ENCODE peak calls at places on chromosomes 2 and 18, in six cellular contexts. Q is IMR-90, E is neuronal stem cell, R is trophoblast cell, F is H1, O is H9. V is an unnamed sample.
A peak's percentile ranks its signal among the peaks of the same experiment; 100 is the strongest.

GRCh38 chr18:9082763-9083510 is 19.6 kb upstream of the NDUFV2 start:
- DNase-seq in Q (no peak), O (no peak), R (no peak), F (no peak), E (no peak), V (no peak)

GRCh38 chr2:216350214-216350789 is 22.0 kb downstream of the MARCHF4 start:
- DNase-seq in Q (peak; percentile 81), O (no peak), F (peak; percentile 33), R (no peak), E (no peak), V (peak; percentile 73)

GRCh38 chr2:217610411-217610814 is 392.4 kb downstream of the TNS1 start:
- DNase-seq in F (no peak), Q (no peak), E (no peak), O (no peak), R (no peak), V (no peak)

GRCh38 chr18:58362829-58363231 is 266.1 kb downstream of the ALPK2 start:
- DNase-seq in O (no peak), E (no peak), Q (peak; percentile 51), F (no peak), R (no peak), V (peak; percentile 51)

GRCh38 chr2:168118733-168119518 is 128.5 kb downstream of the STK39 start:
- DNase-seq in E (peak; percentile 77), Q (peak; percentile 82), F (peak; percentile 52), O (no peak), R (peak; percentile 88), V (peak; percentile 80)

GRCh38 chr2:152740743-152741328 is 22.4 kb downstream of the ARL6IP6 start:
- DNase-seq in E (no peak), Q (peak; percentile 72), R (peak; percentile 78), F (no peak), O (no peak), V (peak; percentile 74)

GRCh38 chr2:15841776-15842554 is 98.4 kb upstream of the MYCN start:
- DNase-seq in Q (no peak), O (no peak), R (no peak), E (no peak), F (no peak), V (no peak)

GRCh38 chr18:9100796-9101195 is 1.7 kb upstream of the NDUFV2 start:
- DNase-seq in F (no peak), E (no peak), O (no peak), R (peak; percentile 91), Q (no peak), V (no peak)

GRCh38 chr2:33340265-33340664 is 136.2 kb upstream of the RASGRP3 start:
- DNase-seq in E (no peak), Q (no peak), R (peak; percentile 7), F (no peak), O (no peak), V (no peak)

GRCh38 chr2:214096200-214096599 is 314.7 kb upstream of the VWC2L start:
- DNase-seq in R (no peak), Q (no peak), O (no peak), E (no peak), F (no peak), V (no peak)
- H2AFZ ChIP-seq in R (no peak overlapping the region), Q (no peak overlapping the region), O (no peak overlapping the region), E (no peak overlapping the region), F (no peak overlapping the region), V (no peak overlapping the region)

DNA sequence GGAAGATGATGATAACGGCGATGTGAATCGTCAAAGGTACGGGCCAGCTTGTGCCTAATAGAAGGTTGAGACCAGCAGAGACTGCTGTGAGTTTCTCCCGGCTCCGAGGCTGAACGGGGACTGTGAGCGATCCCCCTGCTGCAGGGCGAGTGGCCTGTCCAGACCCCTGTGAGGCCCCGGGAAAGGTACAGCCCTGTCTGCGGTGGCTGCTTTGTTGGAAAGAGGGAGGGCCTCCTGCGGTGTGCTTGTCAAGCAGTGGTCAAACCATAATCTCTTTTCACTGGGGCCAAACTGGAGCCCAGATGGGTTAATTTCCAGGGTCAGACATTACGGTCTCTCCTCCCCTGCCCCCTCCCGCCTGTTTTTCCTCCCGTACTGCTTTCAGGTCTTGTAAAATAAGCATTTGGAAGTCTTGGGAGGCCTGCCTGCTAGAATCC is 3.0 kb downstream of the FZD7 start:
- DNase-seq in O (no peak), Q (peak; percentile 35), E (peak; percentile 77), F (no peak), R (no peak), V (peak; percentile 52)
- H3K18ac ChIP-seq in O (no peak overlapping the region), Q (peak overlapping the region; percentile 90), E (no peak overlapping the region), F (peak overlapping the region; percentile 10), R (no peak overlapping the region), V (no peak overlapping the region)

DNA sequence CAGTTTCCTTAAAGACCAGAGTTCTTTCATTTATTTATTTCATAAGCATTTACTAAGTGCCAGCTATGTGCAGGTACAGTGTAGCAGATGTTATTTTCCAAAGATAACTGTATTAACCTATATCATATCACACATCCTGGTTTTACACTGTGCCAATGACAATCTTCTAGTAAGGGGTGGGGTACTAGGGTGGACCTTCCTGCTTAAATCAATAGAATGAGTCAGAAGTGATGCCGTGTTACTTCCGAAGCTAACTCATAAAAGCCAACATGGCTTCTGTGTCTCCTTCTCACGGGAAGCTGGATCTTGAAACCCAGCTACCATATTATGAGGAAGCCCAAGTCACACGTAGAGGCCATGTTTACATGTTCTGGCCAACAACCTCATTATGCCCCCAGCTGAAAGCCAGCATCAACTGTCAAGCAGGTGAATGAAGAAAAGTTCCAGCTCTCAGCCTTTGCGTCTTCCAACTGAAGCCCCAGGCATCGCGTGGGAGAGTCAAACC is 59.1 kb downstream of the MRPL33 start:
- DNase-seq in R (no peak), Q (no peak), F (no peak), E (no peak), O (no peak), V (no peak)
- H3K23ac ChIP-seq in R (no peak overlapping the region), Q (no peak overlapping the region), F (no peak overlapping the region), E (no peak overlapping the region), O (no peak overlapping the region), V (no peak overlapping the region)

GRCh38 chr2:43084699-43085091 is 141.7 kb downstream of the ZFP36L2 start:
- DNase-seq in R (no peak), O (no peak), F (no peak), Q (peak; percentile 73), E (no peak), V (peak; percentile 71)
- H2AFZ ChIP-seq in R (no peak overlapping the region), O (no peak overlapping the region), F (no peak overlapping the region), Q (peak overlapping the region; percentile 35), E (peak overlapping the region; percentile 1), V (no peak overlapping the region)

GRCh38 chr2:69450735-69451416 is 13.6 kb upstream of the NFU1 start:
- DNase-seq in Q (no peak), E (no peak), O (no peak), R (peak; percentile 100), F (no peak), V (no peak)
- H3K18ac ChIP-seq in Q (no peak overlapping the region), E (no peak overlapping the region), O (no peak overlapping the region), R (no peak overlapping the region), F (no peak overlapping the region), V (no peak overlapping the region)